ENCODE peak calls at places on chromosome 6, in five cellular contexts. J is right lobe of liver, D is neural crest cell, M is GM20000, I is WTC11. G is an unnamed sample.

GRCh38 chr6:116461563-116462507 is 660 bp downstream of the CALHM6 start:
- DNase-seq in J (peak; percentile 58), D (peak; percentile 42), I (peak; percentile 86), M (peak; percentile 78), G (no peak)

GRCh38 chr6:45426251-45426650 is 48.5 kb upstream of the SUPT3H start:
- DNase-seq in I (no peak), M (no peak), J (no peak), D (no peak), G (no peak)

GRCh38 chr6:116447496-116448011 is 13.6 kb upstream of the CALHM6 start:
- DNase-seq in M (no peak), J (no peak), I (no peak), D (no peak), G (no peak)

GRCh38 chr6:44386364-44386928 is 1.1 kb upstream of the CDC5L start:
- DNase-seq in D (no peak), I (no peak), M (no peak), J (peak; percentile 93), G (no peak)

GRCh38 chr6:73739097-73739496 is 43.1 kb downstream of the CD109 start:
- DNase-seq in M (peak; percentile 33), J (no peak), D (no peak), I (no peak), G (no peak)

GRCh38 chr6:118596774-118597332 is 48.8 kb downstream of the PLN start:
- DNase-seq in D (no peak), M (no peak), I (no peak), J (no peak), G (no peak)

GRCh38 chr6:161169690-161170089 is 104.2 kb downstream of the AGPAT4 start:
- DNase-seq in M (no peak), I (no peak), J (peak; percentile 64), D (no peak), G (no peak)

GRCh38 chr6:161407581-161407980 is 133.7 kb upstream of the AGPAT4 start:
- DNase-seq in M (no peak), D (no peak), I (no peak), J (no peak), G (no peak)

GRCh38 chr6:7914991-7915789 is 4.6 kb upstream of the TXNDC5 start:
- DNase-seq in J (no peak), I (no peak), M (no peak), D (no peak), G (no peak)

GRCh38 chr6:55069132-55069781 is 105.1 kb upstream of the HCRTR2 start:
- DNase-seq in M (peak; percentile 5), I (peak; percentile 19), J (no peak), D (peak; percentile 26), G (no peak)

GRCh38 chr6:25995507-25995906 is 32.9 kb downstream of the TRIM38 start:
- DNase-seq in J (no peak), I (no peak), D (no peak), M (peak; percentile 23), G (no peak)

GRCh38 chr6:84685983-84686584 is 78.3 kb downstream of the TBX18 start:
- DNase-seq in J (no peak), D (peak; percentile 3), I (peak; percentile 24), M (no peak), G (no peak)
- TF ChIP-seq CTCF in J (peak; percentile 14), D (peak; percentile 62), I (peak; percentile 72), M (peak; percentile 36), G (peak; percentile 19)

GRCh38 chr6:138773177-138774091 is at the start of gene CCDC28A:
- DNase-seq in I (peak; percentile 88), M (peak; percentile 88), D (peak; percentile 88), J (peak; percentile 94), G (peak; percentile 32)
- TF ChIP-seq CTCF in I (no peak), M (no peak), D (no peak), J (no peak), G (no peak)

DNA sequence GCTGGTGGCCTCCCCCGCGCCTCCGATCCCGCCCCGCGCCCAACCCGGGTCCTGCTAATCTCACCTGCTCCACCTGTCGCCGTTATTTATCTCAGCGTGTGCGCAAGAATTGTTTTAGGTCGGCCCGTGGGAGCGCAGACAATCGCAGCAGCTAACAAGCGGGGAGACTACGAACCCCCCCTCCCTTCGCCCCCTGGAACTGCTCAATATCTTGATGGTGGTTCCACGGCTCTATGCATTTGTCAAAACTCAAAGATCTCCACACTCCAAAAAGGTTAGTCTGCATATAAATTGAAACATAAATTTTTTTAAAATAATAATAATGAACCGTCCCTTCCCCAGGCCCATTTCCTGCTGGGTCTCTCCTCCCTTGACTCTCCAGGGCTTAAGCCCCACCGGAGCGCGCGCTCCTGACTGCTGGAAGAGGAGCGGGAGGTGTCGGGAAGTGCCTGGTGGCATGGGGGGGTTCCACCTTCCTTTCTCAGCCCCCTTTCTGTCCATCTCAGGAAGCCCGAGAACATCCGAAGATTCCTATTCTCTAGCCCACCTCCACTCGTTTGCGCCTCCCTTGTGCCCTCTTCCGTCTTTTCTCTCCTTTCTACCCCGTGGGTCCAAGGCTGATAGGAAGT is 1.6 kb upstream of the MDGA1 start:
- DNase-seq in J (no peak), I (no peak), M (peak; percentile 54), D (no peak), G (no peak)
- TF ChIP-seq CTCF in J (no peak), I (no peak), M (no peak), D (no peak), G (no peak)

GRCh38 chr6:6780231-6780630 is 191.7 kb downstream of the LY86 start:
- DNase-seq in D (no peak), I (no peak), M (no peak), J (no peak), G (no peak)

GRCh38 chr6:6771224-6771915 is 182.8 kb downstream of the LY86 start:
- DNase-seq in J (no peak), M (no peak), D (no peak), I (no peak), G (no peak)

GRCh38 chr6:6771964-6772363 is 183.4 kb downstream of the LY86 start:
- DNase-seq in I (no peak), D (no peak), M (no peak), J (no peak), G (no peak)

GRCh38 chr6:6772751-6773150 is 184.2 kb downstream of the LY86 start:
- DNase-seq in J (no peak), M (no peak), D (no peak), I (peak; percentile 29), G (no peak)

DNA sequence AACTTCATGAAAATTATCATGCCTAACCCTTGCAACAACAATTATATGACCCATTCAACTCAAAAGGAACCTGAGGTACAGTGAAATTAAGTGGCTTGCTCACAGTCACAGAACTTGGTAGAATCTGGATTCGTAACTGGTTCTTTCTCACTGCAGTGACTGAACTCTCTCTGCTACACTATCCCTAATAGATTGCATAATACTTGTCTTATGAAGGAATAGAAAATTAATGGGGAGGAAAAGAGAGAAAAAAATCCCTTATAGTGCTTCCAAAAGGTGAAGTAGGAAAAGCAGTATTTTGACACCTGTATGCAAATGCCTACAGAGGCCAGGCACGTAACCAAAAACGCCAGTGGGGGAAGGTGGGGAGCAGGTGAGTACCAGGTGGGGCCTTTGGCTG is 186.6 kb downstream of the LY86 start:
- DNase-seq in M (no peak), J (no peak), D (no peak), I (no peak), G (no peak)
- TF ChIP-seq CTCF in M (no peak), J (no peak), D (no peak), I (no peak), G (no peak)

GRCh38 chr6:35731736-35732532 is 4.9 kb upstream of the ARMC12 start:
- DNase-seq in D (peak; percentile 87), I (peak; percentile 94), J (peak; percentile 98), M (peak; percentile 91), G (peak; percentile 82)
- TF ChIP-seq CTCF in D (no peak), I (no peak), J (no peak), M (no peak), G (no peak)

DNA sequence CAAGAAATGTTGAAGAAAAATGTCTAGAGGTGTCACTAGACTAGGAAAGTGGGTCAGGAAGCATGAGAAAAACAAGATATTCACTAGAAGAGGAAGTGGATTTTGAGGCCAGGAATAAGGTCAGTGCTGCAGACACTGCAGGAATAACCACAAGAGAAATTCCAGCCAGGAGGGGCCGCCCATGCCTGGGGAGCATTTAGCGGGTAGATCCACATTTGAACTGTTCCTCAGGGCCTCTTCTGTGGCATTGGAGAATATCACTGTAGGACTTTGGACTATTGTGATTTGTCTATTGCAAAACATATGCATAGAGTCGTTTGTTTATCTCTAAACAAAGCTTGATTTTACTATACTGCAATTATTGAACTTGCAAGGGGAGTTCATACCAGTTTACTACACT is 49.6 kb upstream of the CCDC28A start:
- DNase-seq in M (no peak), D (no peak), J (peak; percentile 64), I (no peak), G (no peak)
- TF ChIP-seq CTCF in M (no peak), D (no peak), J (peak; percentile 11), I (no peak), G (no peak)

GRCh38 chr6:84762220-84762940 is 2.0 kb downstream of the TBX18 start:
- DNase-seq in M (peak; percentile 34), J (no peak), I (peak; percentile 44), D (no peak), G (no peak)
- TF ChIP-seq CTCF in M (no peak), J (no peak), I (no peak), D (peak; percentile 34), G (no peak)

GRCh38 chr6:169034523-169035167 is 219.0 kb downstream of the THBS2 start:
- DNase-seq in J (no peak), I (no peak), M (no peak), D (no peak), G (no peak)
- TF ChIP-seq CTCF in J (no peak), I (no peak), M (no peak), D (no peak), G (no peak)

DNA sequence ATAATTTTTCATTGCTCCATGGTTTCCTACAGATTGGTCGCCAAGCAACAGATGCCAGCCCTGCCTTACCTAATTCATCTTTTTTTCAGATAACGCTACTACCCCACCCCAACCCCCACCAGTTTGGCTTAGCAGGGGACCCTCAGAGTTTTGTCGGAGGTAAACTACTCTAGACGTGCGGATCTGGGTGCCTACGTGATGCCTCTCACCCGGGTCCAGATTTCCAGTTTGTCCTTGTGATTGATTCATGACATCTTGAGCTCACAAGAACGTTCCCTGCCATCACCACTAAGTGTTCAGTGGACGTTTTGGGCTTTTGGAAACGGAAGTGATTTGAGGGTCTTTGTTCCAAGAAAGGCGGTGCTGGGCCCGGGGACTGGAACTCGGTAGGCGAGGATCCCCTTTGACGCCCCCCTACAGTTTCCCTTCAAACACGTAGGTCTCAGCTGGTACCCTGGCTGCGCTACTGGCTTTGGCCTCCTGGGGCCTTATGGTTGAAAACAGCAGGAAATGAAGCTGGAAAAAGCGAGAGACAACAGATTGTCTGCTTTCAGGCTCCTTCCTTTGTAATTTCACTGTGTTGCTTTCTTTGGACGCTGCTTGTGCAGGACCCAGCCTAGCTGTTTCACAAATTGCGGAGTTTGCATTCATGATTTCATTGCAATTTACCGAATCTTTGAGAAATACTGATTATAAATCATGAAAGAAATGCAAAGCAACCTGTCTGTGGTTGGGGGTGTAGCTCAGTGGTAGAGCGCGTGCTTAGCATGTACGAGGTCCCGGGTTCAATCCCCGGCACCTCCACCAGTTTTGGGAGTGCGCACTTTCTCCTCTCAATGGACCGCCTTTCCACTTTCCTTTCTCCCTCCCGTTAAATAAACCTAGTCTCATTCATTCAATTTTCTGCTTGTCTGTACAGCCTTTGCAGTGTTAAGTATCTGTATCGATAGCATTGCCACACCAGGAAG is 81.0 kb downstream of the GPX5 start:
- DNase-seq in I (peak; percentile 72), D (peak; percentile 62), J (no peak), M (peak; percentile 62), G (peak; percentile 44)
- TF ChIP-seq CTCF in I (no peak), D (peak; percentile 63), J (no peak), M (no peak), G (no peak)

G was measured in D721Med.